ENCODE peak calls at places on chromosomes 6 and 20, in ten cellular contexts. I is left ventricle myocardium inferior; Q is uterus; G is body of pancreas; O is upper lobe of left lung; K is GM23338; W is OCI-LY7; S is CD4-positive, CD25-positive, alpha-beta regulatory T cell; V is pancreas; P is cardiac muscle cell. X is an unnamed sample. For H3K4me1, the result is how much of the 10 kb centered on the place peaks cover.

GRCh38 chr20:41155267-41155666 is 17.9 kb downstream of the PLCG1 start:
- DNase-seq in I (no peak), Q (no peak), G (no peak), O (no peak), K (no peak), W (no peak), S (no peak), V (no peak), P (no peak), X (no peak)

GRCh38 chr20:58870293-58871014 is 17.9 kb downstream of the GNAS start:
- DNase-seq in I (peak), Q (peak), G (peak), O (no peak), K (peak), W (peak), S (peak), V (peak), P (peak), X (peak)

GRCh38 chr6:51273228-51273961 is 454.7 kb downstream of the TFAP2B start:
- DNase-seq in I (no peak), Q (no peak), G (no peak), O (no peak), K (no peak), W (no peak), S (no peak), V (no peak), P (no peak), X (no peak)

GRCh38 chr20:35773154-35773751 is 1.4 kb downstream of the PHF20 start:
- DNase-seq in I (no peak), Q (no peak), G (no peak), O (no peak), K (peak), W (peak), S (peak), V (peak), P (peak), X (peak)

GRCh38 chr20:53579581-53580375 is 13.9 kb downstream of the ZNF217 start:
- DNase-seq in I (no peak), Q (peak), G (no peak), O (no peak), K (no peak), W (peak), S (peak), V (no peak), P (peak), X (peak)

GRCh38 chr6:137259349-137259748 is 40.2 kb upstream of the IFNGR1 start:
- DNase-seq in I (no peak), Q (no peak), G (no peak), O (no peak), K (no peak), W (no peak), S (no peak), V (no peak), P (no peak), X (no peak)

GRCh38 chr6:121435444-121436069 is at the start of gene GJA1:
- DNase-seq in I (no peak), Q (peak), G (no peak), O (no peak), K (peak), W (no peak), S (no peak), V (no peak), P (peak), X (peak)

GRCh38 chr6:78831492-78831891 is 35.9 kb upstream of the IRAK1BP1 start:
- DNase-seq in I (no peak), Q (no peak), G (peak), O (no peak), K (no peak), W (no peak), S (no peak), V (no peak), P (peak), X (no peak)

GRCh38 chr6:82067021-82067420 is 180.5 kb downstream of the IBTK start:
- DNase-seq in I (no peak), Q (no peak), G (no peak), O (no peak), K (no peak), W (no peak), S (no peak), V (no peak), P (peak), X (peak)

GRCh38 chr20:877814-878213 is 38.3 kb downstream of the ANGPT4 start:
- DNase-seq in I (no peak), Q (no peak), G (no peak), O (no peak), K (no peak), W (no peak), S (no peak), V (no peak), P (no peak), X (no peak)

GRCh38 chr6:31836676-31837611 is 9.4 kb downstream of the HSPA1B start:
- DNase-seq in I (no peak), Q (no peak), G (no peak), O (no peak), K (no peak), W (peak), S (no peak), V (no peak), P (peak), X (peak)

GRCh38 chr20:47677314-47678129 is 107.8 kb downstream of the SULF2 start:
- DNase-seq in I (peak), Q (peak), G (peak), O (peak), K (peak), W (peak), S (peak), V (peak), P (peak), X (peak)

GRCh38 chr20:10498196-10498595 is 63.1 kb downstream of the SLX4IP start:
- DNase-seq in I (no peak), Q (no peak), G (no peak), O (no peak), K (no peak), W (no peak), S (no peak), V (no peak), P (no peak), X (no peak)

GRCh38 chr20:60200305-60200918 is 242.2 kb downstream of the CDH26 start:
- DNase-seq in I (no peak), Q (no peak), G (no peak), O (no peak), K (no peak), W (no peak), S (no peak), V (no peak), P (no peak), X (no peak)

DNA sequence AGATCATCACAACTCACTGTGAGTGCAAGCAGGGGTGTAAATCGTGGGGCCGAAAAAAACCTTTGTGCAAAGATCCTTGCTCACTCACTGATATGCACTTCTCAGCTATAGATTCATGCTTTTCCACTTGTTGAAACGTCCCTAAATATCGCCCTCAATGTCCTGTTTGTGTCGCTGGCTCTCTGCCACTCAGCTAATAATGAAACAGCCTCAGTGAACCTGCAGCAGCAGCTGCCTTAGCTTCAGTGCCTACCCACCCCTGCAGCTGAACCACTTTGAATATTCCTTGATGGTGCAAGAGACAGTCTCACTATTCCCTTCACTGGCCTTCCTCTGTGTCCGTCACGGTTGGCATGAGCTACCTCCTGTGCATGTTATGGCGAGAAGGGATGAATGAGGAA is 128.9 kb upstream of the NAA20 start:
- DNase-seq in I (no peak), Q (no peak), G (no peak), O (no peak), K (no peak), W (no peak), S (no peak), V (no peak), P (no peak), X (peak)
- H3K4me1 ChIP-seq in I (half or more), Q (under half), G (half or more), O (half or more), K (under half), W (under half), S (under half), V (under half), P (under half), X (half or more)

DNA sequence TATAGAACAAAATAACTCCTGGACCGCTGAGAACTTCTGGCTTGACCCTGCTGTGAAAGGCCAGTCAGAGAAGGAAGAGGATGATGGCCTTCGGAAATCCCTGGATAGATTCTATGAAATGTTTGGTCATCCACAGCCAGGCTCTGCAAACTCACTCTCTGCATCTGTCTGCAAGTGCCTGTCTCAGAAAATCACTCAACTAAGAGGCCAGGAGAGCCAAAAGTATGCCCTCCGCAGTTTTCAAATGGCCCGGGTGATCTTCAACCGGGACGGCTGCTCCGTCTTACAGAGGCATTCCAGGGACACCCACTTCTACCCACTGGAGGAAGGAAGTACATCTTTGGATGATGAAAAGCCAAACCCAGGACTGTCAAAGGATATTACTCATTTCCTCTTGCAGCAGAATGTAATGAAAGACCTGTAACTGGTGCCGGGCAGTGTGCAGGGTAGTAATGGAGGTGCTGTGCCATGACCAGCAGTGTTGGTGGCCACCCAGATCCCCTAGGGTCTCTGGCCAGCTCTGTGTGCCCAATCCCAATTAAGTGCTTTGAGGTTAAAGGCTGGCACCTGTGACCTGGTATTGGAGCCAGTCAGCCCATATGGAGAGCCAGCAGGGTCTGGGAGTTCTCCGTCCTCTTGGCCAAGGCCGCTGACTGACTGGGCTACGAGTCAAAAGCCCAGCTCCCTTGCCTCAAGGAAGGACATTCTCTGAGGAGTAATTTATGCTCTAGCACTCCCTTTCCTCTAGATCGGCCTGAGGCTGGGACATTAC is 87.1 kb downstream of the TRMT6 start:
- DNase-seq in I (peak), Q (peak), G (peak), O (no peak), K (no peak), W (no peak), S (no peak), V (peak), P (peak), X (no peak)
- H3K4me3 ChIP-seq in I (no peak), Q (no peak), G (no peak), O (no peak), K (no peak), W (no peak), S (no peak), V (no peak), P (no peak), X (no peak)

GRCh38 chr6:156881687-156882629 is 104.8 kb downstream of the ARID1B start:
- DNase-seq in I (no peak), Q (no peak), G (no peak), O (no peak), K (no peak), W (peak), S (no peak), V (no peak), P (no peak), X (no peak)
- H3K4me1 ChIP-seq in I (half or more), Q (under half), G (half or more), O (under half), K (half or more), W (half or more), S (under half), V (under half), P (under half), X (half or more)

DNA sequence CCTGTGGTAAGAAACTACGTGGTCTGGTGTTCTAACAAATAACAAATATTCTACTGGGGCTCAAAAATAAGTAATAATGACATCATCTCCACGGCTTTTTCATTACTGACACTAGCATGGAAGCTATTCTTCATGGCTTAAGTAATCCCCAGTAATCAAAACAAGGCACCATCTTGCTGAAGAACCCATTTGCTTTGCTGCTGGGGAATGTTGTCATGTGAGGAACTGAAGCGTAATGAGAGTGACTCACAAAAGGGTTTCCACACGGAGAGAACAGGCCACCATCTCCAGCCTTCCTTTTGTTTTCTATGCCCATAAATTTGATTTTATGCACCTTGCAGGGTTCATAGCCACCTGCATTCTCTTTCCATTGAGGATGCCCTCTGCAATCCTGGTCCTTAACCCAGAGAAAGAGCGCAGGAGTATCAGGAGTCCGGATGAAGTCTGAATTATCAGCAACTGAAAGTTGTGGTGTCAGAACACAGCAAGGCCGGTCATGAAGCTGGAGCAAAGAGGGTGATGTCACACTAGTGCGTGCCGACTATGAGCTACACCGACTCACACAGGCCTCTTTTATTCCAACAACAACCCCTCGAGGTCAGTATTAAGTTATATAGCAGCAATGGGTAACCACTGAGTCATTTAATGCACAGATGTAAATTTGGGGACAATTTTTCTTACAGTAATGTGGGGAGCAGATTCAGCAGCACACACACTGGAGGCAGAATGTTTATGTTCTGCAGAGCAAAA is 173.7 kb upstream of the SSTR4 start:
- DNase-seq in I (no peak), Q (no peak), G (no peak), O (no peak), K (no peak), W (no peak), S (no peak), V (no peak), P (peak), X (no peak)
- H3K4me3 ChIP-seq in I (no peak), Q (no peak), G (no peak), O (no peak), K (no peak), W (no peak), S (no peak), V (no peak), P (no peak), X (no peak)

GRCh38 chr20:49671429-49671828 is 42.2 kb downstream of the B4GALT5 start:
- DNase-seq in I (no peak), Q (no peak), G (no peak), O (no peak), K (no peak), W (no peak), S (no peak), V (no peak), P (no peak), X (no peak)

GRCh38 chr20:49672109-49672681 is 41.5 kb downstream of the B4GALT5 start:
- DNase-seq in I (no peak), Q (no peak), G (no peak), O (no peak), K (no peak), W (peak), S (no peak), V (no peak), P (no peak), X (no peak)

GRCh38 chr20:49666906-49667305 is 46.8 kb downstream of the B4GALT5 start:
- DNase-seq in I (no peak), Q (no peak), G (no peak), O (no peak), K (no peak), W (no peak), S (no peak), V (no peak), P (no peak), X (no peak)

GRCh38 chr20:49668181-49668877 is 45.3 kb downstream of the B4GALT5 start:
- DNase-seq in I (peak), Q (no peak), G (peak), O (no peak), K (no peak), W (peak), S (peak), V (no peak), P (no peak), X (peak)

DNA sequence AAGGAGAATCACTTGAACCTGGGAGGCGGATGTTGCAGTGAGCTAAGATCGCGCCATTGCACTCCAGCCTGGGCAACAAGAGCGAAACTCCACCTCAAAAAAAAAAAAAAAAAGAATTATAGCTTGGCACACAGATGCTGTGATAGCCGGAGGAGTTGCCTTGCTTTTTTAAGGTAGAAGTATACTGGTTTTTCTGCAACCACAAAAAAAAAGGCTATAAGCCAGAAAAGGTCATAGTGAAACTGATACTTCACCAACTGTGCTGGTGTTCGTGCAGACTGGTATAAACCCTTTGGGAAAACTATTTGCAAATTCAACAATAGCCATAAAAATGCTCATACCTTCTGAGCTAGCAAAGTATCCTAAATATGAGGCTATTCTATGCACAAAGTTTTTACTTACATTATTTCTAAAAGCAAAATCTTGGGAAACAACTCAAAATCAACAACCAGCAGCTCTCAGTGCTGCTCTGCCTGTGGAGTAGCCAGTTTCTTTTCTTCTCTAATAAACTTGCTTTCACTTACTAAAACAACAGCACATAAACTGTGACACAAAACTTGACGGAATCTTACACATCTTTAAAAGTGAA is 44.0 kb downstream of the B4GALT5 start:
- DNase-seq in I (no peak), Q (no peak), G (no peak), O (no peak), K (no peak), W (peak), S (peak), V (no peak), P (no peak), X (no peak)
- H3K4me1 ChIP-seq in I (half or more), Q (under half), G (under half), O (under half), K (under half), W (half or more), S (under half), V (under half), P (under half), X (under half)

GRCh38 chr6:33299237-33299944 is 649 bp upstream of the RGL2 start:
- DNase-seq in I (peak), Q (peak), G (peak), O (peak), K (peak), W (peak), S (peak), V (peak), P (peak), X (peak)
- H3K4me3 ChIP-seq in I (peak), Q (peak), G (peak), O (peak), K (peak), W (peak), S (peak), V (peak), P (peak), X (peak)

DNA sequence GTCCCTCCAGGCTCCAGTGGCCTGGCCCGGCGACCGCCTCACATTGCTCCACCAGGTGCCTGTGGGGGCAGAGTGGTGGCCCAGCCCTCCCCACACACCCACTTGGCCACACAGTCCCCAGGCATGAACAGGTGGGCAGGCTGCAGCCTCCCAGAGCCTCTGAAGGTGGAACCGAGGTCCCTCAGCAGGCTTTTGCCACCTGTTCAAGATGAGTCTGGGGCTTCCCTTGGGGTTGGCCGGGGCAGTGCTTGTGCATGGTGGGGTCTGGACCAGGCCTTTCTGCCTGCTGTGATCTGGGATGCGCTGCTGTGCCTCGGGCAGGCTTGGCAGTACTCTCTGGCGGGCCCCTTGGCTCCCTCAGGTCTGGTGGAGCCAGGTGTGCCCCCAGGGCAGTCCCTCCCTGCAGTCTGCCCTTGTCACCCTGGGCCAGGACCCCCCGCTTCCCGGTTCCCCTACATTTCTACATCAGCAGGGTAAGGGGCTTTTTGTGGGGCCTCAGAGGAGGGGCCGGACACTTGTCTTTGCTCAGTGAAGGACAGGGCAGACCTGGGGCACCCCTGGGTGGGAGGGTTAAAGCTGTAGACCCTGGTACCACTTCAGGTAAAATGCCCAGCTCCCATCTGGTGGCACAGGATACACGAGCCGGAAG is 2.7 kb upstream of the COL9A3 start:
- DNase-seq in I (no peak), Q (no peak), G (no peak), O (peak), K (no peak), W (no peak), S (no peak), V (no peak), P (no peak), X (no peak)
- H3K4me1 ChIP-seq in I (under half), Q (under half), G (under half), O (under half), K (under half), W (under half), S (under half), V (under half), P (under half), X (under half)

DNA sequence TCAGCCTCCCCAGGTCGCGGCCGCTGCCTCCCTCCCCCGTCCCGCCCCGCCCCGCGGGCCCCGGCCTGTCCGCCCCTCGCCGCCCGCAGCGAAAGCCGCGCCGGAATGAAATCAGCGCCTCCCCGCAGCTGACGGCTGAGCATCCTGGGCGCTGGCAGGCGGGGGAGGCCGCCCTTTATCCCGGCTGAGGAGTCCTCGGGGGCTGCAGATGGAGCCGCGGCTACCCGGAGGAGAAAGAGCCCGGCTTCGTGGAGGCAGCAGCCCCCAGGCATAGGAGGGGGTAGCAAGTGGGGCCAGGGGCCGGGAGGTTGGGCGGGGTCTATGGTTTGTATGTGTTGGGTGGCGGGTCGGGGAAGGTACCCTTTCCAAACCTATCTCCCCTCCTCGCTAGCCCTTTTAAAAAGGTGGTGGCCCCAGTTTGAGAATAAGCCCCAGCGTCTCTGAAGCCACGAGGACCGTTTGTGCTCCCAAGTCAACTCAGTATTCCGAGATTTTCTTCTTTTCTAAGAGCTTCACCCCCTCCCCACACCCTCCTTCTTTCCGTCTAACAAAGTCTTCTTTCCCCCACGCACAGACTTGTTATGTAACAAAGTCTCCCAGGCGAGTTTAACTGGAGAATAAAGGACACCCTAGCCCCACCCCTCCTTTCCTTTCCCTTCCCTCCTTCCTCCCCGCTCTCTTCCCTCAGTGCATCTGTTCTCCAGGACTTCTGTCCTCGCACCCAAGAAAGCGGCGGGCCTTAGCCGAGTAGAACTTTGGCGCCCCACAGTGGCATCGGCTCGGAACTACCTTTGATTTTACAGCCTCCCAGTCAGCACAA is 11.0 kb downstream of the POU3F2 start:
- DNase-seq in I (peak), Q (peak), G (peak), O (peak), K (peak), W (peak), S (peak), V (peak), P (peak), X (peak)
- H3K4me3 ChIP-seq in I (peak), Q (no peak), G (no peak), O (no peak), K (peak), W (peak), S (peak), V (no peak), P (peak), X (no peak)

X was measured in transverse colon.